ENCODE peak calls at places on chromosome 1, in four cellular contexts. U is tibial nerve; G is CD8-positive, alpha-beta T cell; I is neural progenitor cell. Y is an unnamed sample. For H3K4me1 and H3K36me3, the result is how much of the 10 kb centered on the place peaks cover.

GRCh38 chr1:223494926-223495645 is 101.9 kb downstream of the CCDC185 start:
- DNase-seq in U (no peak), G (no peak), I (no peak), Y (no peak)

GRCh38 chr1:203362561-203363055 is 11.7 kb upstream of the FMOD start:
- DNase-seq in G (no peak), I (no peak), U (no peak), Y (no peak)

GRCh38 chr1:8097077-8097799 is 71.1 kb upstream of the ERRFI1 start:
- DNase-seq in I (no peak), G (no peak), U (no peak), Y (no peak)

GRCh38 chr1:54794401-54795099 is 6.6 kb downstream of the TTC22 start:
- DNase-seq in G (no peak), I (no peak), U (no peak), Y (no peak)

GRCh38 chr1:25661043-25661807 is 44.6 kb downstream of the MAN1C1 start:
- DNase-seq in U (no peak), G (no peak), I (peak), Y (no peak)

GRCh38 chr1:232669981-232670763 is 40.2 kb upstream of the SIPA1L2 start:
- DNase-seq in I (no peak), G (no peak), U (no peak), Y (no peak)

GRCh38 chr1:68228833-68229232 is 3.5 kb downstream of the WLS start:
- DNase-seq in I (peak), G (no peak), U (no peak), Y (no peak)

GRCh38 chr1:227934476-227935313 is 13.0 kb downstream of the WNT9A start:
- DNase-seq in I (no peak), U (no peak), G (no peak), Y (peak)

GRCh38 chr1:116334015-116334547 is 39.0 kb upstream of the ATP1A1 start:
- DNase-seq in I (no peak), U (no peak), G (no peak), Y (no peak)

GRCh38 chr1:61280457-61280856 is 198.1 kb downstream of the NFIA start:
- DNase-seq in I (no peak), U (no peak), G (no peak), Y (no peak)

GRCh38 chr1:197342044-197342565 is 74.1 kb downstream of the CRB1 start:
- DNase-seq in I (no peak), G (no peak), U (no peak), Y (no peak)

GRCh38 chr1:40665335-40666171 is at the start of gene RIMS3:
- DNase-seq in U (peak), G (peak), I (peak), Y (peak)

GRCh38 chr1:168609133-168609715 is 32.8 kb downstream of the XCL1 start:
- DNase-seq in U (no peak), I (peak), G (no peak), Y (peak)

GRCh38 chr1:24635195-24635843 is 7.8 kb upstream of the SRRM1 start:
- DNase-seq in I (peak), U (no peak), G (no peak), Y (no peak)

GRCh38 chr1:209387271-209387968 is 196.1 kb upstream of the CAMK1G start:
- DNase-seq in G (no peak), I (no peak), U (no peak), Y (no peak)

GRCh38 chr1:204074274-204075115 is 1.6 kb downstream of the SOX13 start:
- DNase-seq in G (no peak), U (no peak), I (peak), Y (peak)

GRCh38 chr1:241129207-241129960 is 227.6 kb downstream of the RGS7 start:
- DNase-seq in I (no peak), G (no peak), U (no peak), Y (no peak)

GRCh38 chr1:244022301-244022700 is 28.8 kb upstream of the ZBTB18 start:
- DNase-seq in I (no peak), U (no peak), G (no peak), Y (no peak)

GRCh38 chr1:8419861-8420260 is 101.9 kb downstream of the SLC45A1 start:
- DNase-seq in G (no peak), U (no peak), I (peak), Y (no peak)

GRCh38 chr1:63935148-63935547 is 161.3 kb downstream of the ROR1 start:
- DNase-seq in I (no peak), U (no peak), G (no peak), Y (no peak)

GRCh38 chr1:162530985-162531319 is 30.6 kb upstream of the UAP1 start:
- DNase-seq in I (no peak), G (no peak), U (no peak), Y (no peak)

GRCh38 chr1:23470282-23471070 is 13.5 kb downstream of the ASAP3 start:
- DNase-seq in I (no peak), G (no peak), U (peak), Y (peak)

GRCh38 chr1:29177022-29177705 is 4.5 kb downstream of the SRSF4 start:
- DNase-seq in I (no peak), G (no peak), U (no peak), Y (no peak)

GRCh38 chr1:3021233-3021671 is at the start of gene ACTRT2:
- DNase-seq in U (no peak), I (no peak), G (no peak), Y (no peak)

GRCh38 chr1:1058921-1059493 is 15.1 kb downstream of the RNF223 start:
- DNase-seq in G (no peak), U (no peak), I (peak), Y (no peak)

GRCh38 chr1:115949156-115949555 is 27.2 kb upstream of the SLC22A15 start:
- DNase-seq in I (no peak), U (no peak), G (no peak), Y (no peak)

GRCh38 chr1:109307363-109308021 is 681 bp upstream of the MYBPHL start:
- DNase-seq in U (no peak), I (peak), G (no peak), Y (peak)

GRCh38 chr1:244461254-244462071 is at the start of gene CATSPERE:
- DNase-seq in U (peak), I (peak), G (peak), Y (peak)

GRCh38 chr1:211643324-211644212 is 31.9 kb downstream of the NEK2 start:
- DNase-seq in U (no peak), G (no peak), I (peak), Y (no peak)

GRCh38 chr1:12451560-12451900 is 166.5 kb downstream of the DHRS3 start:
- DNase-seq in I (no peak), U (no peak), G (no peak), Y (no peak)
- H3K4me1 ChIP-seq in I (under half), U (half or more), G (half or more), Y (half or more)

GRCh38 chr1:6262570-6263420 is 1.9 kb upstream of the GPR153 start:
- DNase-seq in I (no peak), G (no peak), U (no peak), Y (peak)

GRCh38 chr1:6259491-6260362 is 1.2 kb downstream of the GPR153 start:
- DNase-seq in G (peak), U (peak), I (peak), Y (peak)

GRCh38 chr1:6260433-6260934 is 414 bp downstream of the GPR153 start:
- DNase-seq in G (no peak), I (peak), U (no peak), Y (peak)

GRCh38 chr1:6261615-6261995 is 707 bp upstream of the GPR153 start:
- DNase-seq in U (no peak), G (no peak), I (peak), Y (no peak)

GRCh38 chr1:6260961-6261614 is at the start of gene GPR153:
- DNase-seq in G (peak), U (no peak), I (peak), Y (no peak)
- H3K36me3 ChIP-seq in G (under half), U (under half), I (under half), Y (under half)

GRCh38 chr1:11878891-11879190 is 20.1 kb upstream of the NPPB start:
- DNase-seq in I (no peak), G (no peak), U (no peak), Y (no peak)

GRCh38 chr1:11880181-11880575 is 21.4 kb upstream of the NPPB start:
- DNase-seq in U (no peak), G (no peak), I (no peak), Y (no peak)

GRCh38 chr1:11878081-11878890 is 19.5 kb upstream of the NPPB start:
- DNase-seq in U (no peak), G (no peak), I (no peak), Y (peak)

GRCh38 chr1:11880911-11881748 is 22.4 kb upstream of the NPPB start:
- DNase-seq in G (no peak), U (no peak), I (no peak), Y (peak)

DNA sequence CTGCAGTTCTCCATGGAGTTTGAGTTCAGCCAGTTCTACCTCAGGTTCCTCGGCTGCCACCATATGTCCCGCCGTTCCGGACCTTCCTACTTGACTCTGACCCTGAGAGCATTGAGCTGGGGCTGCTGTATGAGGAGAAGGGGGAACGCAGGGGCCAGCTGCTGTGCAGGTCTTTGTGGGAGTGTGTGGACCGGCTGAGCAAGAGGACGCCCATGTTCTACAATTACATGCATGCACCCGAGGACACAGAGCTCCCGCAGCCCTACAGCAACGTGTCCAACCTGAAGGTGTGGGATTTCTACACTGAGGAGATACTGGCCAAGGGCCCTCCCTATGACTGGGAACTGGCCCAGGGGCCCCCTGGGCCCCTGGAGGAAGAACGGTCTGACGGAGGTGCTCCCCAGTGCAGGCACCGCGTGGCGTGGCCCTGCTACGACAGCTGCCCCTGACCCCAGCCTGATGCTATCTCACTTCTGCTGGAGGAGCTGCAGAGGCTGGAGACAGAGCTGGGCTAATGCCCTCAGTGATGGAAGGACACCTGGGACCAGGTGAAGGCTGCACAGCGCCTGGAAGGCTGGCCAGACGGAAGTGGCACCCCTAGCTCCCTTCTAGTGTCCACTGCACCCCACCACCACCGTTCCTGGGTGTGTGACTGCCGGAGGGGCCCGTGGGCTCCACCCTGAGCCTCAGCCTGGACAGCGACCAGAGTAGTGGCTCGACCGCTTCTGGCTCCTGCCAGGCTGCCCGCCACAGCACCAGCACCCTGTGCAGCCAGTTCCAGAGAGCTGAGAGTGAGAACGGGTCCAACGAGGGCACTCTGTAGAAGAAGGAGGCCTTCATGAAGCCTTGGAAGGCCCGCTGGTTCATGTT is 20.8 kb upstream of the NPPB start:
- DNase-seq in G (no peak), U (no peak), I (no peak), Y (no peak)
- H3K4me1 ChIP-seq in G (under half), U (under half), I (under half), Y (half or more)

DNA sequence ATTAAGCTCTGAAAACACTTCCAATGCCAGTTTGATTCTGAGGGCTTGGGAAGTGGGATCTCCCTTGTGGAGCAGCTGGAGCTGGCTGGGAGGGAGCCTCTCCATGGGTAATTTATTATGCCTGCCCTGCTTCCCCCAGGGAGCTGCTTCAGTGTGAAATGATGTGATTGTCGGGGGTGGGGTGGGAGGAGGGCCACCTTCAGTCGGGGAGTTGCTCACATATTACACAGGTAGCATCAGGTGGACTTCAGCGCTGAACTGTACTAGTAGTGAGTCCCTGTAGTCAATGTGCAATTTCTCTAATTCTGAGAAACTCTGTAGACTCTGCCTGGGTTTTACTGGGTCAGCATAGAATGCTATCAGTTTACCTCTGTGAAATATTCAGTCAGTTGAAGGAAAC is 12.8 kb downstream of the PLA2G2E start:
- DNase-seq in I (no peak), G (no peak), U (no peak), Y (no peak)
- H3K36me3 ChIP-seq in I (under half), G (under half), U (under half), Y (half or more)

DNA sequence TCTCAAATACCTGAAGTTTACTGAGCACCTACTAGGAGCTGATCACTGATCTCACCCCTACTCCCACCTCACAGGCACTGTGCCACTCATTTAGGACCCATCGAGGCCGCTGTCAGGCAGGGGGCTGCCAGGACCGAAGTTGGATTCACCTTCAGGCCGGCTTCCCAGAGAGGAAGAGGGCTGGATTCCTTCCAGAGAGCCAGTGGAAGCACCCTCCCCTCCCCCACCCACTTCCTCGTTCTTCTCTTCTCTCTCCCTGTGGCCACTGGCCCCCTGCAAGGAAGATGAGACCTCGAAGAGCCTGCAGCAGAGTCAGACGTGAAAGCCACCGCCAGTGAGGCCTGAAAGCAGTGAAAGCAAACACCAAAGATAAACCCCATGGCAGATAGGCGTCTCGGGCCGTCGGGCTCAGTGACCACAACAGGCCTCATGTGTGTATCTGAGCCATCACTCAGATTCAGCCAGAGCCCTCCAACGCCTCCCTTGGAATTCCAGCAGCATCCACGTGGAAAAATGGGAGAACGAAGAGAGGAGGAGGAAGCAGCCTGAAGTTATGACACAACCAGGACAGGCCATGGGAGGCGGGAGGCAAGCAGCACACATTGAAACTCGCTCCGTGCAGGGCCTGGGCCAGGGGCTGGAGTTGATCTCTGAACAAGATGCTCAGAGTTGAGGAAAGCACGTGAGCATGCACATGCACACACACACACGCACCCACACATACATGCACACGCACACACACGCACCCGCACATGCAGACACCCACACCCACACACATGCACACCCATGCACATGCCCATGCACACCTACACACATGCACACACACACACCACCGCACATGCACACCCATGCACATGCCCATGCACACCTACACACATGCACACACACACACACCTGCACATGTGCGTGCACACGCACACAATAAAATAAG is 6.2 kb upstream of the AGTRAP start:
- DNase-seq in I (no peak), U (no peak), G (no peak), Y (no peak)
- H3K4me1 ChIP-seq in I (under half), U (under half), G (under half), Y (under half)

GRCh38 chr1:113103048-113103447 is 30.1 kb downstream of the LRIG2 start:
- DNase-seq in G (no peak), I (no peak), U (no peak), Y (no peak)
- H3K36me3 ChIP-seq in G (half or more), I (under half), U (under half), Y (half or more)

Y was measured in heart left ventricle.